ENCODE peak calls at places on chromosomes 7 and 10, in seven cellular contexts. I, V, S, B, M, P and J are unnamed samples.

GRCh38 chr10:121270906-121271305 is 327.3 kb downstream of the FGFR2 start:
- DNase-seq in I (no peak), V (no peak), S (no peak), B (no peak), M (no peak), P (no peak), J (no peak)

GRCh38 chr10:102422586-102423129 is 2.0 kb downstream of the FBXL15 start:
- DNase-seq in I (peak; percentile 96), V (peak; percentile 89), S (peak; percentile 87), B (peak; percentile 88), M (peak; percentile 78), P (peak; percentile 67), J (no peak)

GRCh38 chr7:92613214-92613613 is 23.0 kb upstream of the FAM133B start:
- DNase-seq in I (no peak), V (no peak), S (no peak), B (no peak), M (no peak), P (no peak), J (no peak)

GRCh38 chr10:7887417-7887816 is 69.1 kb downstream of the TAF3 start:
- DNase-seq in I (no peak), V (no peak), S (no peak), B (peak; percentile 71), M (peak; percentile 67), P (peak; percentile 78), J (no peak)

GRCh38 chr7:64045301-64046040 is at the start of gene ZNF727:
- DNase-seq in I (peak; percentile 74), V (peak; percentile 78), S (no peak), B (no peak), M (no peak), P (no peak), J (no peak)

GRCh38 chr7:48962821-48963505 is 38.6 kb downstream of the CDC14C start:
- DNase-seq in I (no peak), V (no peak), S (no peak), B (peak; percentile 28), M (peak; percentile 53), P (peak; percentile 16), J (peak; percentile 12)

GRCh38 chr7:81029523-81029922 is 110.7 kb upstream of the SEMA3C start:
- DNase-seq in I (no peak), V (no peak), S (no peak), B (no peak), M (no peak), P (no peak), J (no peak)

GRCh38 chr7:30760514-30761213 is 8.7 kb downstream of the INMT start:
- DNase-seq in I (no peak), V (no peak), S (no peak), B (no peak), M (no peak), P (no peak), J (no peak)

GRCh38 chr10:88791924-88792323 is 10.6 kb upstream of the LIPM start:
- DNase-seq in I (no peak), V (peak; percentile 58), S (peak; percentile 57), B (peak; percentile 87), M (peak; percentile 32), P (no peak), J (no peak)

GRCh38 chr10:35635576-35635975 is 6.5 kb downstream of the FZD8 start:
- DNase-seq in I (no peak), V (peak; percentile 52), S (peak; percentile 77), B (peak; percentile 83), M (peak; percentile 75), P (peak; percentile 88), J (peak; percentile 46)

GRCh38 chr10:62814901-62815372 is 1.2 kb downstream of the EGR2 start:
- DNase-seq in I (peak; percentile 88), V (no peak), S (no peak), B (peak; percentile 23), M (peak; percentile 41), P (no peak), J (no peak)

GRCh38 chr7:111266613-111267012 is 175.7 kb downstream of the LRRN3 start:
- DNase-seq in I (no peak), V (no peak), S (peak; percentile 6), B (peak; percentile 54), M (peak; percentile 75), P (peak; percentile 59), J (peak; percentile 10)

GRCh38 chr7:15215611-15216010 is 313.1 kb upstream of the DGKB start:
- DNase-seq in I (no peak), V (no peak), S (no peak), B (no peak), M (no peak), P (no peak), J (no peak)

GRCh38 chr7:157615101-157615817 is 278.5 kb downstream of the DNAJB6 start:
- DNase-seq in I (no peak), V (peak; percentile 96), S (no peak), B (no peak), M (peak; percentile 46), P (no peak), J (no peak)

GRCh38 chr7:106620681-106621080 is 40.3 kb downstream of the CCDC71L start:
- DNase-seq in I (no peak), V (no peak), S (no peak), B (no peak), M (no peak), P (peak; percentile 46), J (no peak)

GRCh38 chr7:44581426-44581906 is 565 bp downstream of the TMED4 start:
- DNase-seq in I (no peak), V (peak; percentile 61), S (peak; percentile 21), B (peak; percentile 22), M (peak; percentile 14), P (no peak), J (no peak)

GRCh38 chr7:2945171-2945570 is 98.5 kb downstream of the CARD11 start:
- DNase-seq in I (no peak), V (no peak), S (no peak), B (no peak), M (no peak), P (no peak), J (no peak)

GRCh38 chr10:48542471-48543210 is 62.2 kb downstream of the ARHGAP22 start:
- DNase-seq in I (no peak), V (no peak), S (no peak), B (no peak), M (no peak), P (no peak), J (no peak)

DNA sequence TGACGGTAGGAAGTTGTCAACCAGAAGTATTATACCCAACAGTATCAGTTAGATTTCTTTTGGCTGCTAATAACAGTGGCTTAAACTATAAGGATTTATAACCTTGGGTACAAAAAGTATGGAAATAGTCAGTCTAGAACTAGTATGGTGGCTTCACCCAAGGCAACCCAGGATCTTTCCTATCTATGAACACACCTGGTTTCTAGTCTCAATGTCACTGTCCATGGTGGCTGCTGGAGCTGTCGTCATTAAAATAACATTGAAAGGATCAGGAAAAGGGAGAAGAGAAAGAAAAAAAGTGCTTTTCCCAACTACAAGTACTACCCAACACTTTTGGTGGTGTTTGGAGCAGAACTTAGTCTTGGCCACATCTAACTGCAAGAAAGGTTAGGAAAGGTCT is 27.7 kb downstream of the PHTF2 start:
- DNase-seq in I (no peak), V (no peak), S (no peak), B (no peak), M (no peak), P (no peak), J (no peak)
- H3K4me3 ChIP-seq in I (no peak overlapping the region), V (no peak overlapping the region), S (no peak overlapping the region), B (no peak overlapping the region), M (no peak overlapping the region), P (no peak overlapping the region), J (no peak overlapping the region)

GRCh38 chr7:27994639-27995038 is 186.0 kb downstream of the JAZF1 start:
- DNase-seq in I (no peak), V (peak; percentile 74), S (no peak), B (no peak), M (peak; percentile 16), P (peak; percentile 21), J (no peak)
- H3K4me3 ChIP-seq in I (no peak overlapping the region), V (no peak overlapping the region), S (no peak overlapping the region), B (no peak overlapping the region), M (no peak overlapping the region), P (no peak overlapping the region), J (no peak overlapping the region)

GRCh38 chr10:29034592-29034991 is 254.3 kb upstream of the LYZL1 start:
- DNase-seq in I (no peak), V (no peak), S (no peak), B (no peak), M (no peak), P (no peak), J (no peak)
- H3K4me3 ChIP-seq in I (no peak overlapping the region), V (no peak overlapping the region), S (no peak overlapping the region), B (no peak overlapping the region), M (no peak overlapping the region), P (no peak overlapping the region), J (no peak overlapping the region)

GRCh38 chr10:104686829-104687228 is 45.7 kb downstream of the SORCS3 start:
- DNase-seq in I (no peak), V (no peak), S (no peak), B (no peak), M (no peak), P (no peak), J (no peak)

GRCh38 chr10:104678658-104679057 is 37.6 kb downstream of the SORCS3 start:
- DNase-seq in I (no peak), V (no peak), S (no peak), B (no peak), M (no peak), P (no peak), J (no peak)

GRCh38 chr10:104683567-104683966 is 42.5 kb downstream of the SORCS3 start:
- DNase-seq in I (no peak), V (no peak), S (no peak), B (no peak), M (no peak), P (no peak), J (no peak)

GRCh38 chr10:104680467-104681401 is 39.6 kb downstream of the SORCS3 start:
- DNase-seq in I (no peak), V (no peak), S (peak; percentile 26), B (peak; percentile 76), M (no peak), P (peak; percentile 14), J (no peak)

DNA sequence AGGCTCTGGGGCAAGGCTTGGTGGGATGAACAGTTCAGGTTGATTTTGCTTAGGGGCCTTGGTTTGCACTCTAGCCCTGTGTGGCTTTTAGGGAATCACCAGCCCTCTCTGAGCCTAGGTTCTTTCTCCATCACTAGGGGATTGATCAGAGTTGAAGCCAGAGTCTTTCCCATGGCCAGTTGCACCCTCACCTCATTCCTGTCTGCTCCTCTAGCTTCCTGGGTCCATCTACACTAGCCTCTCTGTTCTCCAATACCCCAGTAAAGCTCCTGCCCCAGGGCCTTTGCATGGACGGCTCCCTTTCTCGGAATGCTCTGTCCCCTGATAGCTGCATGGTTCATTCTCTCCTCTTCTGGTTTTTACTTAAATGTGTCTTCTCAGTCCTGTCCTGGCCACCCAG is 40.4 kb downstream of the SORCS3 start:
- DNase-seq in I (no peak), V (no peak), S (no peak), B (no peak), M (no peak), P (no peak), J (no peak)
- H3K4me3 ChIP-seq in I (no peak overlapping the region), V (no peak overlapping the region), S (peak overlapping the region; percentile 38), B (no peak overlapping the region), M (peak overlapping the region; percentile 26), P (no peak overlapping the region), J (no peak overlapping the region)

DNA sequence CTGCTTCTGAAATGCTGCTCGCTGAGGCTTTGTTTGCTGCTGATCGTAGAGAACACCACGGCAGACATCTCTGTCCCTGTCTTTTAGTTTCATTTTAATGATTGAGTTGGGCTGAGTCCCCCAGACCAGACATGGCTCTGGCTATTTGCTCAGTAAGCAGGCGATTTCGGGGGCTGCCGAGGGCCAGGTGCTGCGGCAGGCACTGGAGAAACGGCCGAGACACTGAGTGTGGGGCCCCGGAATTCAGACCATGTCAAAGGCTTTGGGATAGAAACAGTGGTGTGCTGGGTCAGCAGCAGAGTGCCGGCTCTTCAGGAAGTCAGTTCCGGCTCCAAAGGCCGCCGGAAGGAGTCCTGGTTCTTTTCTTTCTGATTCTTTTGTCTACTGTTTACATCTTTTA is 5.0 kb downstream of the LRRC27 start:
- DNase-seq in I (peak; percentile 78), V (no peak), S (no peak), B (no peak), M (no peak), P (no peak), J (no peak)
- H3K4me3 ChIP-seq in I (peak overlapping the region; percentile 55), V (no peak overlapping the region), S (no peak overlapping the region), B (no peak overlapping the region), M (no peak overlapping the region), P (peak overlapping the region; percentile 28), J (no peak overlapping the region)